ENCODE peak calls at places on chromosomes 3 and 15, in seven cellular contexts. R is lower leg skin, K is A549, V is stomach, G is testis, S is ovary, J is HCT116. U is an unnamed sample.

GRCh38 chr15:68612979-68613740 is 34.4 kb downstream of the CORO2B start:
- DNase-seq in K (peak), J (no peak), V (no peak), R (no peak), G (no peak), S (no peak), U (no peak)

GRCh38 chr15:52284164-52284563 is 11.4 kb downstream of the MYO5C start:
- DNase-seq in G (no peak), K (peak), J (no peak), S (no peak), V (no peak), R (peak), U (no peak)

GRCh38 chr3:124774305-124774673 is 44.0 kb downstream of the UMPS start:
- DNase-seq in V (no peak), S (no peak), J (no peak), K (peak), R (no peak), G (no peak), U (no peak)

GRCh38 chr3:65130782-65131181 is 443.0 kb upstream of the ADAMTS9 start:
- DNase-seq in K (no peak), S (no peak), R (no peak), G (no peak), J (no peak), V (no peak), U (no peak)

GRCh38 chr3:52614689-52615088 is 71.0 kb downstream of the PBRM1 start:
- DNase-seq in G (no peak), J (no peak), R (no peak), V (no peak), S (no peak), K (no peak), U (no peak)

GRCh38 chr3:162760789-162761188 is 1264.2 kb downstream of the OTOL1 start:
- DNase-seq in J (no peak), R (no peak), G (no peak), S (no peak), V (no peak), K (no peak), U (no peak)

GRCh38 chr15:61041886-61042285 is 187.2 kb downstream of the RORA start:
- DNase-seq in S (no peak), R (no peak), J (no peak), G (no peak), K (no peak), V (no peak), U (no peak)

GRCh38 chr3:88640581-88640980 is 466.8 kb upstream of the EPHA3 start:
- DNase-seq in K (no peak), J (no peak), R (no peak), S (no peak), G (no peak), V (no peak), U (no peak)

GRCh38 chr3:189981668-189982067 is 139.0 kb downstream of the P3H2 start:
- DNase-seq in J (no peak), S (no peak), V (no peak), R (no peak), G (peak), K (no peak), U (no peak)

GRCh38 chr3:42819351-42819965 is 10.2 kb downstream of the ACKR2 start:
- DNase-seq in R (no peak), V (peak), K (no peak), G (no peak), J (no peak), S (no peak), U (no peak)

GRCh38 chr3:47015151-47015550 is 35.7 kb downstream of the NBEAL2 start:
- DNase-seq in S (no peak), G (peak), V (no peak), J (no peak), R (no peak), K (no peak), U (no peak)

GRCh38 chr15:52208306-52208946 is 17.2 kb upstream of the GNB5 start:
- DNase-seq in J (peak), G (peak), K (peak), R (no peak), V (peak), S (peak), U (no peak)

GRCh38 chr3:110871869-110872268 is 199.7 kb upstream of the NECTIN3 start:
- DNase-seq in G (no peak), V (no peak), S (no peak), R (no peak), K (no peak), J (no peak), U (no peak)

DNA sequence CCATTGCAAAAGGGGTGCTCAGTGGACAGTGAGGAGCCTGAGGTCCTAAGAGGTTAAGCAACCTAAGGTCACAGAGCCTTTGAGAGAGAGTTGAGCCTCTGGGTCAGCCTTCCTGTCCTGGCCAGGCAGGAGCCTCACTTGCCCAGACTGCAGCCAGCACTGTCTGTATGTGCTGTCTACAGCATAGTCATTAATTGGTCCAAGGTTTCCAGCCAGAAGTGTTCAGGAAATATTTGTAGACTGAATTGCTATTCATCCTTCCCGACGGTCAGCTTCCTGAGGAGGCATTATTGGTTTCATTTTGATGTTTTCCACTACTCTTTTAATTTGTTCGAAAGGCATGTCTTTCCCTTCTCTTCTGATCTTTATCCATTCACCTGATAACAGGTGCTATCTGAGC is 8.0 kb downstream of the SEC13 start:
- DNase-seq in K (no peak), V (no peak), J (no peak), S (no peak), G (no peak), R (no peak), U (no peak)
- TF ChIP-seq POLR2A in K (no peak), V (no peak), J (no peak), S (no peak), G (no peak), R (no peak), U (no peak)

GRCh38 chr15:31359722-31360111 is 33.1 kb downstream of the KLF13 start:
- DNase-seq in G (no peak), R (no peak), S (no peak), V (no peak), J (no peak), K (no peak), U (no peak)

GRCh38 chr15:31360158-31360561 is 33.5 kb downstream of the KLF13 start:
- DNase-seq in R (peak), S (no peak), K (no peak), V (no peak), G (no peak), J (no peak), U (no peak)

GRCh38 chr15:31358957-31359721 is 32.5 kb downstream of the KLF13 start:
- DNase-seq in G (no peak), J (no peak), R (no peak), S (no peak), V (no peak), K (no peak), U (no peak)

GRCh38 chr15:31358163-31358562 is 31.5 kb downstream of the KLF13 start:
- DNase-seq in K (no peak), V (no peak), J (no peak), G (no peak), S (no peak), R (no peak), U (no peak)

GRCh38 chr15:31357148-31357547 is 30.5 kb downstream of the KLF13 start:
- DNase-seq in J (no peak), G (no peak), V (no peak), K (no peak), S (no peak), R (no peak), U (no peak)
- TF ChIP-seq POLR2A in J (no peak), G (no peak), V (no peak), K (no peak), S (no peak), R (no peak), U (no peak)

GRCh38 chr15:62297933-62298332 is 132.8 kb upstream of the C2CD4B start:
- DNase-seq in R (no peak), J (no peak), K (no peak), V (no peak), S (no peak), G (no peak), U (no peak)

GRCh38 chr15:62306851-62307504 is 141.9 kb upstream of the C2CD4B start:
- DNase-seq in V (peak), J (peak), R (no peak), K (peak), G (peak), S (peak), U (no peak)

GRCh38 chr15:62299541-62299940 is 134.5 kb upstream of the C2CD4B start:
- DNase-seq in S (no peak), K (no peak), J (no peak), R (no peak), G (no peak), V (no peak), U (no peak)

GRCh38 chr15:62298811-62299210 is 133.7 kb upstream of the C2CD4B start:
- DNase-seq in K (no peak), R (no peak), J (no peak), V (no peak), S (no peak), G (no peak), U (no peak)

GRCh38 chr15:62301993-62302665 is 137.0 kb upstream of the C2CD4B start:
- DNase-seq in V (no peak), K (no peak), R (no peak), J (no peak), G (no peak), S (no peak), U (no peak)
- TF ChIP-seq POLR2A in V (no peak), K (no peak), R (no peak), J (no peak), G (no peak), S (no peak), U (no peak)

GRCh38 chr15:77420610-77421369 is at the start of gene HMG20A:
- DNase-seq in S (peak), K (peak), R (peak), V (peak), J (peak), G (peak), U (no peak)
- TF ChIP-seq POLR2A in S (peak), K (peak), R (no peak), V (no peak), J (peak), G (no peak), U (peak)

GRCh38 chr15:81027200-81027599 is 26.5 kb downstream of the TLNRD1 start:
- DNase-seq in K (no peak), J (no peak), S (no peak), R (no peak), V (no peak), G (no peak), U (no peak)

GRCh38 chr15:81024265-81024875 is 23.6 kb downstream of the TLNRD1 start:
- DNase-seq in V (no peak), S (no peak), R (no peak), K (no peak), J (no peak), G (no peak), U (no peak)

GRCh38 chr15:81021321-81021720 is 20.6 kb downstream of the TLNRD1 start:
- DNase-seq in K (no peak), S (no peak), J (no peak), V (no peak), R (no peak), G (no peak), U (no peak)

GRCh38 chr15:81024891-81025290 is 24.2 kb downstream of the TLNRD1 start:
- DNase-seq in J (no peak), V (no peak), S (no peak), K (no peak), G (no peak), R (no peak), U (no peak)

GRCh38 chr15:81023483-81024264 is 23.0 kb downstream of the TLNRD1 start:
- DNase-seq in R (peak), K (no peak), S (no peak), V (no peak), G (peak), J (no peak), U (peak)
- TF ChIP-seq POLR2A in R (no peak), K (no peak), S (no peak), V (no peak), G (no peak), J (no peak), U (no peak)

DNA sequence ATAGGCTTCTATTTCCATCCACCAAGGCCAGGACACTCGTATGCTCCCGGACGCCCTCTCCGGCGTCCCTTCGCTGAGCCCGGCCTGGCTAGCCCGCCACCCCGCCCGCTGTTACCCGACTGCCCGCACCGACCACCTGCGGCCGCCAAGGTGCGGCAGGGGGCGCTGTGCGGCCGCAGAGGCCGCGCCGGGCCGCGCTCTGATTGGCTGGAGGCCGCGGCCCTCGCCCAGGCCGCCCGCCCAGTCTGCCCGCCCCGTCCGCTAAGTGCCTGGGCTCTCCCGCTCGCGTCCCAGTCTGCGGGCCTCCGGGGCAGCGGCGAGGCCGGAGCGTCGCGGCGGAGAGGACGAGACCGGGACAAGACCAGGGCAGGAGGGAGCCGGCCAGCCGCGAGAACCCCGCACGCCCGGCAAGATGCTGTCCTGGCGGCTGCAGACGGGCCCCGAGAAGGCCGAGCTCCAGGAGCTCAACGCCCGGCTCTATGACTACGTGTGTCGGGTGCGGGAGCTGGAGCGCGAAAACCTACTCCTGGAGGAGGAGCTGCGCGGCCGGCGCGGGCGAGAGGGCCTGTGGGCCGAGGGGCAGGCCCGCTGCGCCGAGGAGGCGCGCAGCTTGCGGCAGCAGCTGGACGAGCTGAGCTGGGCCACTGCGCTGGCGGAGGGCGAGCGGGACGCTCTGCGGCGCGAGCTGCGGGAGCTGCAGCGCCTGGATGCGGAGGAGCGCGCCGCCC is at the start of gene SYNM:
- DNase-seq in R (peak), G (peak), S (peak), K (peak), V (peak), J (peak), U (peak)
- TF ChIP-seq POLR2A in R (no peak), G (no peak), S (peak), K (peak), V (no peak), J (peak), U (no peak)

GRCh38 chr3:8571256-8571655 is 69.6 kb downstream of the LMCD1 start:
- DNase-seq in S (no peak), V (no peak), J (no peak), K (no peak), G (no peak), R (no peak), U (no peak)
- TF ChIP-seq POLR2A in S (no peak), V (no peak), J (no peak), K (no peak), G (no peak), R (no peak), U (no peak)

GRCh38 chr3:150763841-150764483 is 993 bp upstream of the SIAH2 start:
- DNase-seq in K (peak), S (peak), V (peak), J (peak), G (peak), R (peak), U (peak)
- TF ChIP-seq POLR2A in K (no peak), S (peak), V (no peak), J (no peak), G (no peak), R (no peak), U (no peak)

DNA sequence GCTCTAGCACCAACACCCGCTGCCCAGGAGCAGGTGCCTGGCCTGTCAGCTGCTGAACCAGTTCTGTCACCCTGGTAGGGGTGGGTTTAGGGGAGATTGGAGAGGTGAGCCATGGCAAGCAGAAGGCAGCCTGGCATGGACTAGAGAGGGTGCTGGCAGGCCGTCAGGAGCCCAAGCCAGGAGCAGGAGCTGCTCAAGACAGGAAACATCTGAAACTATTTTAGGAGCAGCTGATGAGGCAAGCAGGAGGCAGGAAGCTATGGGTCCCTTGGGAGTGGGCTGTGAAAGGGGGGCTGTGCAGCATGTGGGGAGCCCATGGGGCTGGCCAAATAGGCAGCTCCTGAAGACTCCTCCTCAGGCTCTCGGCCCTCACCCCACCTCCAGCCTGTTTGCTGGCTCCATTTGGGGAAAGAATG is 2.3 kb downstream of the INKA1 start:
- DNase-seq in G (peak), S (peak), J (no peak), R (peak), K (no peak), V (peak), U (peak)
- TF ChIP-seq POLR2A in G (no peak), S (no peak), J (no peak), R (no peak), K (no peak), V (no peak), U (no peak)

U was measured in suprapubic skin.